ENCODE peak calls at places on chromosome 5, in ten cellular contexts. O is neural progenitor cell, Q is NCI-H526 treated with DMSO at 0.1 percent for 48 hours, W is hippocampal formation, A is hypothalamus, Z is Calu3, R is HT1080, S is NCI-H1694 treated with DMSO at 0.1 percent for 48 hours, Y is left kidney, X is activated gamma-delta T cell treated with Interleukin-2 at 50 U/mL for 16 hours. E is an unnamed sample.
A peak's percentile ranks its signal among the peaks of the same experiment; 100 is the strongest.

GRCh38 chr5:124658867-124659557 is 87.4 kb downstream of the ZNF608 start:
- DNase-seq in Z (no peak), Q (peak; percentile 24), A (no peak), X (no peak), Y (peak; percentile 44), O (no peak), R (no peak), W (no peak), S (no peak), E (no peak)

GRCh38 chr5:118405650-118406061 is 582.7 kb downstream of the DTWD2 start:
- DNase-seq in O (peak; percentile 35), Q (no peak), W (no peak), X (no peak), R (peak; percentile 25), A (no peak), S (no peak), Y (peak; percentile 55), Z (no peak), E (no peak)

GRCh38 chr5:135439426-135440205 is 7.5 kb downstream of the DCANP1 start:
- DNase-seq in W (no peak), A (no peak), O (no peak), Y (no peak), X (no peak), S (no peak), R (no peak), Q (no peak), Z (no peak), E (no peak)

GRCh38 chr5:470961-471749 is 28.2 kb downstream of the EXOC3 start:
- DNase-seq in Q (no peak), Y (peak; percentile 21), S (no peak), X (no peak), W (no peak), Z (no peak), O (no peak), A (no peak), R (no peak), E (no peak)

GRCh38 chr5:52807723-52808122 is 20.0 kb downstream of the ITGA1 start:
- DNase-seq in O (no peak), S (no peak), Q (no peak), A (no peak), R (no peak), Y (no peak), Z (no peak), X (no peak), W (no peak), E (no peak)

GRCh38 chr5:149719666-149720065 is 10.4 kb upstream of the PPARGC1B start:
- DNase-seq in S (no peak), X (no peak), Z (peak; percentile 56), O (no peak), A (no peak), Q (peak; percentile 4), Y (no peak), W (no peak), R (peak; percentile 10), E (no peak)

GRCh38 chr5:169788168-169788567 is 151.1 kb downstream of the DOCK2 start:
- DNase-seq in A (no peak), O (no peak), Q (no peak), W (no peak), X (no peak), Y (no peak), S (no peak), R (peak; percentile 82), Z (no peak), E (no peak)

GRCh38 chr5:181031716-181032115 is 8.3 kb upstream of the BTNL9 start:
- DNase-seq in W (no peak), R (no peak), Z (no peak), O (no peak), Q (no peak), Y (no peak), X (no peak), A (no peak), S (no peak), E (no peak)

GRCh38 chr5:111016801-111017200 is 54.7 kb upstream of the TSLP start:
- DNase-seq in O (no peak), A (no peak), Z (no peak), Q (no peak), Y (no peak), W (no peak), X (no peak), R (peak; percentile 18), S (no peak), E (no peak)

GRCh38 chr5:39448504-39449128 is 23.8 kb upstream of the DAB2 start:
- DNase-seq in Y (no peak), A (no peak), Q (no peak), W (no peak), R (no peak), O (peak; percentile 3), Z (no peak), X (no peak), S (no peak), E (no peak)

GRCh38 chr5:139863361-139863760 is 67.8 kb downstream of the PSD2 start:
- DNase-seq in Z (no peak), Q (no peak), S (no peak), X (no peak), O (no peak), W (peak; percentile 74), A (no peak), Y (no peak), R (no peak), E (peak; percentile 21)

GRCh38 chr5:120564013-120564412 is 99.9 kb downstream of the PRR16 start:
- DNase-seq in W (no peak), O (no peak), X (no peak), Z (peak; percentile 6), S (no peak), Q (no peak), A (no peak), Y (no peak), R (peak; percentile 23), E (no peak)

GRCh38 chr5:41925555-41925946 is 470 bp downstream of the FBXO4 start:
- DNase-seq in S (peak; percentile 13), Q (no peak), O (peak; percentile 18), R (peak; percentile 42), Y (peak; percentile 71), A (peak; percentile 59), X (peak; percentile 6), W (no peak), Z (peak; percentile 24), E (peak; percentile 39)

GRCh38 chr5:102229685-102230084 is 66.4 kb downstream of the SLCO4C1 start:
- DNase-seq in O (no peak), X (no peak), R (no peak), W (no peak), S (no peak), Y (peak; percentile 62), Q (no peak), Z (no peak), A (no peak), E (no peak)

GRCh38 chr5:36202521-36202961 is 39.2 kb downstream of the NADK2 start:
- DNase-seq in O (no peak), R (peak; percentile 36), Z (no peak), W (no peak), A (no peak), Q (no peak), Y (no peak), X (no peak), S (no peak), E (no peak)

GRCh38 chr5:133425764-133426738 is 186.3 kb downstream of the FSTL4 start:
- DNase-seq in R (no peak), S (no peak), O (peak; percentile 30), Z (no peak), W (no peak), A (no peak), X (no peak), Q (no peak), Y (no peak), E (no peak)

GRCh38 chr5:79025054-79025465 is 40.0 kb upstream of the ARSB start:
- DNase-seq in W (peak; percentile 57), Y (peak; percentile 89), R (peak; percentile 52), Q (no peak), O (peak; percentile 81), X (peak; percentile 32), A (peak; percentile 4), S (peak; percentile 45), Z (peak; percentile 80), E (peak; percentile 18)

GRCh38 chr5:139919308-139919707 is 123.7 kb downstream of the PSD2 start:
- DNase-seq in S (no peak), Z (no peak), X (no peak), Y (no peak), Q (no peak), O (no peak), W (no peak), R (peak; percentile 37), A (no peak), E (no peak)

GRCh38 chr5:77707786-77708185 is 68.4 kb downstream of the TBCA start:
- DNase-seq in O (no peak), Z (no peak), Q (no peak), R (no peak), X (no peak), Y (peak; percentile 77), S (no peak), W (no peak), A (no peak), E (no peak)

GRCh38 chr5:25119654-25120053 is 474.9 kb upstream of the CDH10 start:
- DNase-seq in X (no peak), W (no peak), Y (no peak), R (peak; percentile 6), Q (peak; percentile 33), A (no peak), S (no peak), O (no peak), Z (no peak), E (no peak)

GRCh38 chr5:137218896-137219295 is 280.2 kb downstream of the SPOCK1 start:
- DNase-seq in Y (no peak), S (no peak), O (no peak), W (no peak), R (peak; percentile 26), Q (no peak), X (no peak), A (no peak), Z (peak; percentile 34), E (no peak)

GRCh38 chr5:39561421-39561820 is 136.6 kb upstream of the DAB2 start:
- DNase-seq in Z (no peak), Q (no peak), O (no peak), X (no peak), W (no peak), S (no peak), R (no peak), A (no peak), Y (no peak), E (no peak)

GRCh38 chr5:54387659-54388232 is 67.8 kb upstream of the HSPB3 start:
- DNase-seq in Q (no peak), O (no peak), Y (no peak), Z (no peak), S (no peak), R (no peak), W (no peak), X (no peak), A (no peak), E (no peak)

GRCh38 chr5:393846-394275 is 49.1 kb upstream of the EXOC3 start:
- DNase-seq in S (no peak), X (no peak), A (no peak), W (no peak), R (no peak), Z (no peak), Y (peak; percentile 35), O (peak; percentile 45), Q (no peak), E (no peak)

GRCh38 chr5:79236970-79237734 is 1.2 kb downstream of the JMY start:
- DNase-seq in Q (peak; percentile 38), W (peak; percentile 33), Z (peak; percentile 57), Y (peak; percentile 70), A (peak; percentile 35), S (no peak), X (peak; percentile 11), O (peak; percentile 65), R (peak; percentile 13), E (peak; percentile 55)

GRCh38 chr5:175383350-175383749 is 60.6 kb downstream of the DRD1 start:
- DNase-seq in X (no peak), Q (peak; percentile 74), A (no peak), Z (no peak), O (no peak), R (peak; percentile 15), Y (peak; percentile 6), S (no peak), W (peak; percentile 20), E (peak; percentile 2)

GRCh38 chr5:138972230-138972629 is 97.1 kb upstream of the LRRTM2 start:
- DNase-seq in Y (no peak), Z (no peak), R (no peak), W (no peak), Q (no peak), O (no peak), A (no peak), S (no peak), X (no peak), E (no peak)

GRCh38 chr5:172071244-172071875 is 64.9 kb upstream of the FBXW11 start:
- DNase-seq in O (no peak), Z (no peak), X (no peak), W (no peak), S (no peak), Q (no peak), R (no peak), Y (no peak), A (no peak), E (no peak)

E was measured in amygdala.